ENCODE peak calls at places on chromosomes 2 and 18, in eight cellular contexts. R, S, U, F, L, I, E and Y are unnamed samples.
A peak's percentile ranks its signal among the peaks of the same experiment; 100 is the strongest.

GRCh38 chr18:45849529-45849928 is 24.1 kb downstream of the SIGLEC15 start:
- DNase-seq in R (no peak), S (no peak), U (no peak), F (no peak), L (no peak), I (no peak), E (no peak), Y (no peak)

GRCh38 chr18:54125429-54125828 is 99.0 kb downstream of the MBD2 start:
- DNase-seq in R (no peak), S (no peak), U (no peak), F (no peak), L (no peak), I (no peak), E (no peak), Y (no peak)

GRCh38 chr2:237594514-237594871 is 4.0 kb upstream of the RAB17 start:
- DNase-seq in R (no peak), S (no peak), U (no peak), F (peak; percentile 15), L (no peak), I (no peak), E (no peak), Y (no peak)

GRCh38 chr18:12946549-12947354 is 1.1 kb upstream of the SEH1L start:
- DNase-seq in R (no peak), S (no peak), U (peak; percentile 62), F (peak; percentile 56), L (peak; percentile 68), I (no peak), E (peak; percentile 57), Y (peak; percentile 75)

GRCh38 chr2:159873136-159873728 is 75.2 kb upstream of the CD302 start:
- DNase-seq in R (no peak), S (no peak), U (no peak), F (no peak), L (no peak), I (no peak), E (no peak), Y (peak; percentile 72)

GRCh38 chr2:29053223-29053622 is 21.1 kb downstream of the PCARE start:
- DNase-seq in R (no peak), S (no peak), U (no peak), F (no peak), L (no peak), I (no peak), E (peak; percentile 36), Y (peak; percentile 72)

GRCh38 chr2:74735009-74735408 is 81.0 kb downstream of the SEMA4F start:
- DNase-seq in R (no peak), S (no peak), U (peak; percentile 50), F (no peak), L (no peak), I (no peak), E (no peak), Y (no peak)

GRCh38 chr2:68753318-68753717 is 18.7 kb downstream of the ARHGAP25 start:
- DNase-seq in R (no peak), S (no peak), U (peak; percentile 16), F (no peak), L (no peak), I (no peak), E (no peak), Y (no peak)

GRCh38 chr2:23563673-23564617 is 179.0 kb downstream of the KLHL29 start:
- DNase-seq in R (no peak), S (peak; percentile 76), U (peak; percentile 21), F (peak; percentile 12), L (no peak), I (no peak), E (no peak), Y (no peak)

GRCh38 chr2:7667260-7667757 is 750.1 kb downstream of the RNF144A start:
- DNase-seq in R (no peak), S (no peak), U (no peak), F (no peak), L (no peak), I (no peak), E (no peak), Y (no peak)

GRCh38 chr2:70920367-70920715 is 15.4 kb upstream of the ATP6V1B1 start:
- DNase-seq in R (no peak), S (no peak), U (no peak), F (no peak), L (no peak), I (no peak), E (no peak), Y (no peak)

GRCh38 chr2:239114119-239114581 is 266.3 kb downstream of the TWIST2 start:
- DNase-seq in R (no peak), S (no peak), U (peak; percentile 27), F (peak; percentile 24), L (no peak), I (no peak), E (no peak), Y (no peak)

GRCh38 chr2:42249284-42249683 is 80.1 kb downstream of the EML4 start:
- DNase-seq in R (no peak), S (no peak), U (no peak), F (no peak), L (no peak), I (no peak), E (no peak), Y (no peak)

GRCh38 chr2:173232956-173233744 is 121.5 kb upstream of the CDCA7 start:
- DNase-seq in R (no peak), S (no peak), U (no peak), F (no peak), L (no peak), I (no peak), E (no peak), Y (no peak)

GRCh38 chr2:204069804-204070203 is 133.2 kb downstream of the ICOS start:
- DNase-seq in R (no peak), S (no peak), U (no peak), F (no peak), L (no peak), I (no peak), E (no peak), Y (no peak)

GRCh38 chr2:170968205-170969003 is 39.4 kb downstream of the GORASP2 start:
- DNase-seq in R (no peak), S (no peak), U (no peak), F (no peak), L (no peak), I (no peak), E (no peak), Y (peak; percentile 31)

GRCh38 chr18:25678226-25678625 is 326.3 kb upstream of the ZNF521 start:
- DNase-seq in R (no peak), S (no peak), U (no peak), F (no peak), L (no peak), I (no peak), E (peak; percentile 63), Y (no peak)

GRCh38 chr2:20430461-20431302 is 16.2 kb upstream of the RHOB start:
- DNase-seq in R (no peak), S (no peak), U (no peak), F (no peak), L (no peak), I (no peak), E (peak; percentile 76), Y (no peak)

GRCh38 chr2:126978333-126978732 is 79.6 kb downstream of the TEX51 start:
- DNase-seq in R (no peak), S (no peak), U (no peak), F (no peak), L (no peak), I (no peak), E (no peak), Y (no peak)

GRCh38 chr2:40625849-40626248 is 174.0 kb upstream of the SLC8A1 start:
- DNase-seq in R (no peak), S (no peak), U (no peak), F (no peak), L (no peak), I (no peak), E (no peak), Y (no peak)

GRCh38 chr2:172234716-172235661 is 132.3 kb upstream of the DLX2 start:
- DNase-seq in R (no peak), S (no peak), U (peak; percentile 75), F (peak; percentile 88), L (peak; percentile 59), I (peak; percentile 13), E (peak; percentile 78), Y (peak; percentile 63)

GRCh38 chr2:17441055-17441771 is 77.0 kb downstream of the RAD51AP2 start:
- DNase-seq in R (no peak), S (no peak), U (no peak), F (no peak), L (no peak), I (no peak), E (no peak), Y (peak; percentile 5)